ENCODE peak calls at places on chromosome 3, in four cellular contexts. T, V, F and P are unnamed samples.

GRCh38 chr3:118808743-118809142 is 225.9 kb downstream of the IGSF11 start:
- DNase-seq in T (no peak), V (no peak), F (no peak), P (no peak)

GRCh38 chr3:24704496-24704895 is 209.8 kb upstream of the THRB start:
- DNase-seq in T (no peak), V (no peak), F (no peak), P (no peak)

GRCh38 chr3:80405618-80406017 is 637.8 kb upstream of the ROBO1 start:
- DNase-seq in T (no peak), V (no peak), F (no peak), P (no peak)

GRCh38 chr3:127001486-127002194 is 18.7 kb downstream of the PLXNA1 start:
- DNase-seq in T (no peak), V (no peak), F (no peak), P (no peak)

GRCh38 chr3:188239577-188239976 is 85.6 kb downstream of the LPP start:
- DNase-seq in T (no peak), V (no peak), F (no peak), P (no peak)

GRCh38 chr3:30640856-30641255 is 34.5 kb downstream of the TGFBR2 start:
- DNase-seq in T (no peak), V (no peak), F (no peak), P (no peak)

GRCh38 chr3:182389041-182389815 is 404.1 kb upstream of the ATP11B start:
- DNase-seq in T (no peak), V (no peak), F (no peak), P (no peak)

GRCh38 chr3:127940116-127940515 is 25.1 kb downstream of the KBTBD12 start:
- DNase-seq in T (no peak), V (no peak), F (no peak), P (no peak)

GRCh38 chr3:39317571-39318169 is 11.8 kb upstream of the CCR8 start:
- DNase-seq in T (no peak), V (no peak), F (no peak), P (no peak)

DNA sequence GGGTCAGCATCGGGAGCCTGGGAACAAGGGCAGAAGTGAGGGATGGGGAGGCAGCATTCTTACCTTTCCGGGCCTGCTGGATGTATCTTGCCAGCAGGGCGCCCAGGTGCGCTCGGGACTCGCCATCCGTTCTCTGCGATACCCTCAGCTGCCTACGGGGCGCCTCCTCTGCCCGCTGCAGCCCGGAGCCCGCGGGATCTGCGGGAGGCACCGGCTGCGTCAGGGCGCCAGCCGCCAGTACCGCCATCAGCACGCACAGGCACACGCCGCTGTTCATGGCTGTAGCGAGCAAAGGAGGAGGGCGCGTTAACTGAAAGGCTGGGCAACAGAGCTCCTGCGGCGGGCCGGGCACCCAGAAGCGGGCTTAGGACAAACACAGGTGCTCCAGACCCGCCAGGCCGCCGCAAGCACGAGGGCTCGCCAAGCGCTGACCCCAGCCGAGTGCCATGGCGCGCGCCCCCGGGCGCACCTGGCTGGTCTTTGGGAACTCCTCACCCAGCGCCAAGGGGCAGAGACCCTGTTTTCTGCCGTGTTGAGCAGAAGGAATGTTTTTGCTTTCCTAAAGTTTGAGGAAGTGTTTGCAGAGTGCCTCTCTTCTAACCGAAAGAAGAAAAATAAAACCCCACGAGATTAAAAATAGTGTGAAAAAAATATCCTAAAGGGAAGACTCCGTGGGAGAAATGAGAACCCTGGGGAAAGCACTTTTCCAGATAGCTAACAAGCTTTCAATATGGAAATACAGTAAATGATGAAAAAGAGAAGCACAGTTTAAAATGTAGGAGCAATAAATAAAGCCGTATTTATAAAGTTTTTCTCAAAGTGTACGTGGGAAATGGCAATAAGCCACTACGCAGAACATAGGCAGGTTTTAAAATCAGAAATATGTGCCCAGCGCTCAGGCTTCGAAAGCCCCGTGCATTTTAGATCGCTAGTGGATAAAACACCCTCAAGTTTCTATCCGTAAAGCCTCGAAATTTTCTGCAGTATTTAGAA is 2.3 kb downstream of the CCK start:
- DNase-seq in T (no peak), V (peak), F (no peak), P (no peak)
- TF ChIP-seq CTCF in T (no peak), V (no peak), F (no peak), P (no peak)

DNA sequence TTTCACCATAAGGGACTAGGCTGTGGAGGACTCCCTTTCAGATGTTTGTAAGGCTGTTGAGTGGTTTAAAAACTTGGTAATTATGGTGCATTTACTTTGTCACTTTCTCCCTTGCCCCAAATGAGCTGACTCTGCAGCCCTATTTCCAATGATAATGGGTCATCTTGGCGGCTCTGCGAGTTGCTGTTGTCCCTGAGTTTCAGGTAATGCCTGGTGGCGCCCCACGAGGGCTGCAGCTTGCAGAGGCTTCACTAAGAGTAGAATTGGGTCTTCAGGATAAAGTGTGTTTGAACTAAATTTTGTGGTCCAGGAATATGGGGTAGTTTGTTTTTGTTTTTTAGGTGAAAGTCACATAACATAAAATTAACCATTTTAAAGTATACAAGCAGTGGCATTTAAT is 450.1 kb upstream of the CFAP20DC start:
- DNase-seq in T (no peak), V (no peak), F (no peak), P (no peak)
- TF ChIP-seq CTCF in T (no peak), V (no peak), F (no peak), P (no peak)

GRCh38 chr3:8283180-8283579 is 218.4 kb upstream of the LMCD1 start:
- DNase-seq in T (no peak), V (no peak), F (no peak), P (no peak)

GRCh38 chr3:8282541-8283165 is 219.0 kb upstream of the LMCD1 start:
- DNase-seq in T (no peak), V (no peak), F (no peak), P (no peak)

GRCh38 chr3:8280161-8280560 is 221.5 kb upstream of the LMCD1 start:
- DNase-seq in T (no peak), V (no peak), F (no peak), P (no peak)

GRCh38 chr3:8279476-8279875 is 222.1 kb upstream of the LMCD1 start:
- DNase-seq in T (no peak), V (no peak), F (no peak), P (no peak)

GRCh38 chr3:8278448-8278847 is 223.2 kb upstream of the LMCD1 start:
- DNase-seq in T (no peak), V (no peak), F (no peak), P (no peak)
- TF ChIP-seq CTCF in T (no peak), V (no peak), F (no peak), P (no peak)

GRCh38 chr3:113695818-113696645 is at the start of gene USF3:
- DNase-seq in T (no peak), V (peak), F (no peak), P (peak)
- TF ChIP-seq CTCF in T (no peak), V (no peak), F (peak), P (no peak)

GRCh38 chr3:57827757-57828156 is 71.6 kb downstream of the SLMAP start:
- DNase-seq in T (no peak), V (no peak), F (no peak), P (no peak)

GRCh38 chr3:57822686-57823085 is 66.6 kb downstream of the SLMAP start:
- DNase-seq in T (no peak), V (no peak), F (no peak), P (no peak)

GRCh38 chr3:57825116-57825515 is 69.0 kb downstream of the SLMAP start:
- DNase-seq in T (no peak), V (no peak), F (no peak), P (no peak)

GRCh38 chr3:57826952-57827723 is 71.0 kb downstream of the SLMAP start:
- DNase-seq in T (no peak), V (no peak), F (no peak), P (no peak)

DNA sequence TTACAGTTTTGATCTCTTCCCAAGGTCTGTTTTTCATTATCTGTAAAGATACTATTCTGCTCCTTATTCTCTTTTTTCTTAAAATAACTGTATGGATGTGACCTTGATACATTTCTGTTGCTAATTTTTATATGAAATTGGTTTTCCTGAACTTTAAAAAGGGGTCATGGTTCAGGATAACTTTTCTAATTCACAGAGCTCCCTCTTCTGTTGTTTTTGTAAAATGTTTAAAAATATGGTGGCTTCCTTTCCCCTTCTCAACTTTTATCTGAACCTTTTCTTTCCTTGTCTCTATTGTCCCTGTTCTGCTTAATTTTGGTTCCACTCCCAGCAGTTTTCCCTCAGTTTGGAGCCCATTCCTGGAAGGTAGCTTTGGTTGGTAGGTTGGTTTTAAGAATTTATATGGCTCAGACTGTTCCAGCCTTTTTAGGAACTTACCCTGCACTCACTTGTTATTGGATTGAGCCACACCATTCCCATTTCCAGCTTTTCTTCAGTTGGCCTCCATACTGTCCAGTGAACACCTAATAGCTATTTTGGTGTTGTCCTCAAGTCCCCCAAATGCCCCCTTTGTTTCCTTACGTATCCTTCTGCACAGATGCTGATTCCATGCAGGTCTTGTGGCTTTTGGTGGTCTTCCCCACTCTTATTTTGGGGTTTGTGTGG is 70.3 kb downstream of the SLMAP start:
- DNase-seq in T (no peak), V (no peak), F (no peak), P (peak)
- TF ChIP-seq CTCF in T (peak), V (no peak), F (peak), P (peak)

GRCh38 chr3:193168911-193169310 is 72.1 kb upstream of the PLAAT1 start:
- DNase-seq in T (no peak), V (no peak), F (no peak), P (no peak)
- TF ChIP-seq CTCF in T (no peak), V (no peak), F (no peak), P (no peak)

GRCh38 chr3:57221883-57222282 is 5.6 kb upstream of the APPL1 start:
- DNase-seq in T (no peak), V (no peak), F (no peak), P (no peak)
- TF ChIP-seq CTCF in T (peak), V (no peak), F (peak), P (peak)

DNA sequence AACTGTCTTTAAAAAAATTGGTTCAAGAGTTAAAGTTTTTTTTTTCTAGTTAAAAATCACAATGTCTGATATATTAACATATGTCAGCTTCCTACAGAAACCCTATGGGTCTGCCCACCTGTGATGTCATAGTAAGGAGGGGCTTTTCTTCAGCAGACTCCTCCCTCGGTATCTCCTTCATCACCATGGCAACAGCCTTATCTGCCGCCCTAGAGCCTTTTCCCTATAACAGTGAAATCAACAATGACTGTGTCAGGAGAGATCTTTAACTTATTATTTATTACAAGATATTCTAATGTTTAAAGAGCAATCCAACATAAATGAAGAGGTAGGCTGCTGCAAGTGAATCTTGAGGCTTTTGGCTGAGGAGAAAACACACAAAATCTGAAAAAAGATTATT is 138.7 kb downstream of the PEX5L start:
- DNase-seq in T (no peak), V (no peak), F (no peak), P (no peak)
- TF ChIP-seq CTCF in T (no peak), V (no peak), F (no peak), P (no peak)